ENCODE peak calls at places on chromosomes 7 and 10, in nine cellular contexts. U is A549, M is Peyer's patch, N is ovary, J is sigmoid colon, V is GM12878, L is body of pancreas, A is endothelial cell of umbilical vein, O is IMR-90. B is an unnamed sample.

GRCh38 chr7:70042533-70042932 is 444.3 kb downstream of the AUTS2 start:
- DNase-seq in J (no peak), U (no peak), N (no peak), M (no peak), O (no peak), L (no peak), V (no peak), A (no peak), B (no peak)

GRCh38 chr7:8221603-8222002 is 40.4 kb downstream of the ICA1 start:
- DNase-seq in U (no peak), M (no peak), N (no peak), A (no peak), V (no peak), O (no peak), J (no peak), L (no peak), B (no peak)

GRCh38 chr7:142646274-142646895 is 102.9 kb upstream of the PRSS1 start:
- DNase-seq in N (no peak), V (no peak), L (no peak), M (no peak), O (no peak), U (no peak), J (no peak), A (no peak), B (no peak)

GRCh38 chr10:48522011-48522765 is 82.7 kb downstream of the ARHGAP22 start:
- DNase-seq in J (peak), U (no peak), O (no peak), A (no peak), N (no peak), L (no peak), V (no peak), M (no peak), B (no peak)

GRCh38 chr7:125927556-125927955 is 997.9 kb upstream of the POT1 start:
- DNase-seq in O (no peak), L (no peak), N (no peak), V (no peak), J (no peak), M (no peak), A (no peak), U (no peak), B (no peak)

GRCh38 chr7:1919539-1920265 is 249.6 kb downstream of the ELFN1 start:
- DNase-seq in U (no peak), L (peak), M (no peak), V (no peak), N (no peak), J (no peak), A (no peak), O (peak), B (no peak)

GRCh38 chr7:81623251-81623855 is 146.5 kb downstream of the HGF start:
- DNase-seq in U (no peak), L (no peak), N (no peak), A (no peak), O (peak), M (no peak), V (no peak), J (no peak), B (no peak)

GRCh38 chr10:129935861-129936140 is 28.3 kb downstream of the EBF3 start:
- DNase-seq in A (no peak), N (peak), V (no peak), O (no peak), M (no peak), U (no peak), J (no peak), L (no peak), B (no peak)

GRCh38 chr10:4176500-4177281 is 391.7 kb upstream of the KLF6 start:
- DNase-seq in N (no peak), J (no peak), A (no peak), M (no peak), U (no peak), L (no peak), O (no peak), V (peak), B (no peak)

GRCh38 chr7:45718464-45719330 is 144.5 kb downstream of the ADCY1 start:
- DNase-seq in J (no peak), N (no peak), L (no peak), A (no peak), O (peak), V (no peak), M (no peak), U (no peak), B (no peak)

GRCh38 chr10:77455538-77455937 is 182.1 kb downstream of the KCNMA1 start:
- DNase-seq in A (no peak), N (no peak), V (no peak), O (peak), M (no peak), J (no peak), U (no peak), L (no peak), B (no peak)

GRCh38 chr7:132569884-132570614 is 6.2 kb downstream of the PLXNA4 start:
- DNase-seq in M (no peak), N (no peak), J (no peak), V (no peak), L (no peak), U (no peak), A (peak), O (no peak), B (no peak)

GRCh38 chr7:134900430-134900876 is 85.9 kb upstream of the AGBL3 start:
- DNase-seq in A (no peak), J (no peak), L (no peak), N (no peak), M (no peak), O (no peak), V (peak), U (no peak), B (no peak)

GRCh38 chr7:24821045-24821853 is 64.0 kb upstream of the GSDME start:
- DNase-seq in O (peak), N (no peak), M (peak), L (peak), J (peak), V (peak), U (peak), A (peak), B (no peak)

GRCh38 chr10:108434818-108435217 is 1270.3 kb upstream of the SORCS1 start:
- DNase-seq in L (no peak), M (no peak), U (no peak), N (no peak), A (no peak), O (no peak), J (no peak), V (no peak), B (no peak)

GRCh38 chr10:117980755-117981525 is 65.8 kb downstream of the RAB11FIP2 start:
- DNase-seq in V (no peak), U (no peak), J (no peak), M (no peak), L (no peak), A (no peak), O (no peak), N (no peak), B (no peak)

GRCh38 chr10:112956631-112957350 is 6.7 kb downstream of the TCF7L2 start:
- DNase-seq in L (no peak), V (no peak), A (peak), N (no peak), M (no peak), O (no peak), J (peak), U (no peak), B (no peak)

GRCh38 chr10:63765126-63765525 is 243.9 kb downstream of the REEP3 start:
- DNase-seq in U (peak), A (no peak), V (no peak), O (peak), L (no peak), J (no peak), N (no peak), M (no peak), B (no peak)

GRCh38 chr7:41689815-41690214 is 13.1 kb downstream of the INHBA start:
- DNase-seq in A (no peak), L (no peak), U (no peak), N (no peak), J (no peak), O (no peak), M (no peak), V (no peak), B (no peak)

GRCh38 chr7:22782616-22783232 is 39.9 kb downstream of the TOMM7 start:
- DNase-seq in V (no peak), L (peak), J (peak), N (peak), U (peak), A (peak), O (peak), M (peak), B (peak)

GRCh38 chr10:69413221-69413865 is 3.4 kb downstream of the TACR2 start:
- DNase-seq in A (peak), L (peak), V (no peak), M (peak), U (peak), O (peak), J (peak), N (peak), B (peak)

GRCh38 chr7:94195201-94195600 is 191.0 kb upstream of the BET1 start:
- DNase-seq in M (no peak), J (no peak), U (no peak), N (no peak), L (no peak), A (no peak), O (no peak), V (no peak), B (no peak)

GRCh38 chr10:26821699-26822542 is 38.8 kb downstream of the ABI1 start:
- DNase-seq in U (no peak), O (no peak), V (no peak), J (no peak), L (no peak), A (no peak), M (no peak), N (no peak), B (no peak)

GRCh38 chr7:78232806-78233205 is 434.2 kb downstream of the PHTF2 start:
- DNase-seq in N (no peak), M (no peak), A (no peak), V (no peak), U (no peak), L (no peak), J (no peak), O (peak), B (no peak)

GRCh38 chr10:112441520-112441919 is 5.2 kb downstream of the ZDHHC6 start:
- DNase-seq in A (no peak), V (no peak), L (no peak), U (no peak), M (no peak), N (no peak), O (no peak), J (no peak), B (no peak)

GRCh38 chr10:88386878-88387773 is 196.0 kb downstream of the RNLS start:
- DNase-seq in L (peak), U (peak), A (peak), V (peak), J (peak), N (no peak), O (peak), M (no peak), B (no peak)

GRCh38 chr7:106059556-106059955 is 52.6 kb downstream of the SYPL1 start:
- DNase-seq in U (no peak), M (no peak), L (no peak), V (no peak), J (no peak), N (no peak), O (no peak), A (no peak), B (no peak)

GRCh38 chr7:128831178-128831993 is 1.2 kb downstream of the FLNC start:
- DNase-seq in M (no peak), L (no peak), O (peak), J (peak), U (no peak), V (no peak), N (peak), A (peak), B (no peak)

GRCh38 chr7:80277434-80278427 is 143.1 kb downstream of the GNAI1 start:
- DNase-seq in J (no peak), O (peak), N (no peak), L (no peak), V (no peak), A (peak), U (peak), M (no peak), B (no peak)

GRCh38 chr7:47581821-47582747 is at the start of gene TNS3:
- DNase-seq in V (no peak), A (no peak), U (peak), L (peak), J (no peak), N (peak), M (peak), O (peak), B (no peak)
- TF ChIP-seq POLR2A in V (no peak), A (no peak), U (peak), L (peak), J (no peak), N (no peak), M (no peak), O (peak), B (no peak)

GRCh38 chr10:70964881-70965280 is 76.5 kb upstream of the PCBD1 start:
- DNase-seq in V (no peak), O (no peak), U (no peak), L (no peak), M (no peak), A (no peak), N (no peak), J (no peak), B (no peak)

GRCh38 chr10:70964281-70964680 is 75.9 kb upstream of the PCBD1 start:
- DNase-seq in J (no peak), U (no peak), L (no peak), O (no peak), V (no peak), A (no peak), N (no peak), M (no peak), B (no peak)

GRCh38 chr10:70963271-70963670 is 74.9 kb upstream of the PCBD1 start:
- DNase-seq in V (no peak), O (no peak), A (no peak), M (no peak), L (no peak), U (no peak), N (no peak), J (no peak), B (no peak)

GRCh38 chr10:70966848-70967553 is 78.6 kb upstream of the PCBD1 start:
- DNase-seq in M (no peak), O (no peak), N (no peak), J (no peak), V (no peak), U (no peak), L (no peak), A (no peak), B (no peak)

GRCh38 chr10:70965566-70965965 is 77.2 kb upstream of the PCBD1 start:
- DNase-seq in N (no peak), U (no peak), V (no peak), M (no peak), L (no peak), O (no peak), A (no peak), J (no peak), B (no peak)
- H3K27ac ChIP-seq in N (no peak), U (no peak), V (no peak), M (no peak), L (no peak), O (no peak), A (no peak), J (no peak), B (no peak)

DNA sequence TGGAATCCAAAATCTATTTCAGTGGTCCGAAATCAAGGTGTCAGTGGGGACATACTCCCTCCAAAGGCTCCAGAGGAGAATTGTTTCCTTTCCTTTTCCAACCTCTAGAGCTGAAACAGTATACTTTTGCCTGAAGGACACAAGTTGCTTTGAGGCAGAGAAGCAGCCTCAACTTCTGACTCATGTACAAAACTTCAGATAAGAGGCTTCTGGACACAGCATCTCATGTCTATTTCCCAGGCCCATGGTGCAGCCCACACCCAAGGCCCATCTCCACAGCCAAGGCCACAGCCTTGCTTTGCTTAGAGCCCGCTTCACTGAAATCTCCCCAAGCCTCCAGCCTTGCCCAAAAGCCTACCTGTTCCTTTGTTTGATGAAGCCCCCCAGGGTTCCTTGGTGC is 68.9 kb downstream of the ZNF467 start:
- DNase-seq in V (no peak), N (no peak), L (no peak), O (peak), A (no peak), J (no peak), M (no peak), U (no peak), B (no peak)
- TF ChIP-seq CTCF in V (no peak), N (no peak), L (no peak), O (peak), A (no peak), J (no peak), M (no peak), U (no peak), B (no peak)

GRCh38 chr7:50342616-50343114 is 38.1 kb downstream of the IKZF1 start:
- DNase-seq in L (no peak), U (no peak), J (peak), V (no peak), A (no peak), O (no peak), N (no peak), M (peak), B (no peak)
- TF ChIP-seq POLR2A in L (no peak), U (no peak), J (no peak), V (no peak), A (no peak), O (no peak), N (no peak), M (peak), B (no peak)

GRCh38 chr7:108413782-108414492 is 42.3 kb downstream of the NRCAM start:
- DNase-seq in N (no peak), A (peak), U (peak), O (peak), V (no peak), L (no peak), M (no peak), J (no peak), B (no peak)
- H3K27ac ChIP-seq in N (no peak), A (peak), U (peak), O (no peak), V (no peak), L (no peak), M (no peak), J (no peak), B (no peak)

GRCh38 chr10:7752251-7752650 is 35.5 kb downstream of the KIN start:
- DNase-seq in U (no peak), O (no peak), V (no peak), M (no peak), L (no peak), A (no peak), N (no peak), J (no peak), B (no peak)

GRCh38 chr10:7755103-7755502 is 32.7 kb downstream of the KIN start:
- DNase-seq in J (no peak), U (no peak), V (no peak), L (no peak), O (no peak), N (no peak), M (no peak), A (no peak), B (no peak)

GRCh38 chr10:7756360-7756992 is 31.3 kb downstream of the KIN start:
- DNase-seq in V (no peak), J (no peak), U (peak), L (peak), N (no peak), A (peak), M (no peak), O (peak), B (no peak)
- TF ChIP-seq CTCF in V (peak), J (no peak), U (peak), L (peak), N (no peak), A (peak), M (peak), O (peak), B (no peak)

B was measured in breast epithelium.